ENCODE peak calls at places on chromosome 21, in nine cellular contexts. F, Y, E, H, V, N, S, O and U are unnamed samples.

GRCh38 chr21:29205988-29206387 is 75.5 kb downstream of the MAP3K7CL start:
- DNase-seq in S (peak), V (no peak), Y (no peak), F (no peak), H (no peak), N (no peak), O (no peak), E (no peak), U (no peak)

GRCh38 chr21:37210017-37210593 is 57.0 kb downstream of the VPS26C start:
- DNase-seq in S (no peak), E (no peak), F (no peak), H (no peak), V (no peak), N (no peak), Y (no peak), O (no peak), U (peak)

GRCh38 chr21:26845066-26845749 is at the start of gene ADAMTS1:
- DNase-seq in H (peak), V (peak), N (no peak), Y (peak), F (no peak), O (no peak), E (peak), S (peak), U (no peak)

GRCh38 chr21:31162827-31163226 is 124.6 kb upstream of the KRTAP19-8 start:
- DNase-seq in Y (no peak), S (no peak), O (no peak), V (no peak), E (peak), N (no peak), F (no peak), H (no peak), U (no peak)

GRCh38 chr21:40416572-40416971 is 430.4 kb downstream of the DSCAM start:
- DNase-seq in V (no peak), N (no peak), E (no peak), H (no peak), S (no peak), F (no peak), O (no peak), Y (no peak), U (no peak)

GRCh38 chr21:37357691-37358090 is 8.9 kb upstream of the DYRK1A start:
- DNase-seq in Y (no peak), O (no peak), H (no peak), N (no peak), S (no peak), V (no peak), F (no peak), E (no peak), U (no peak)

GRCh38 chr21:37130971-37131370 is 57.9 kb downstream of the TTC3 start:
- DNase-seq in O (no peak), E (peak), V (peak), N (no peak), S (no peak), F (no peak), H (no peak), Y (no peak), U (no peak)

GRCh38 chr21:34707876-34708325 is 39.1 kb downstream of the CLIC6 start:
- DNase-seq in E (no peak), N (no peak), V (no peak), Y (no peak), S (no peak), F (no peak), O (peak), H (no peak), U (peak)

GRCh38 chr21:37257967-37258877 is 8.9 kb downstream of the VPS26C start:
- DNase-seq in O (peak), V (peak), E (peak), S (peak), H (peak), Y (peak), N (peak), F (peak), U (peak)

GRCh38 chr21:34355570-34355969 is 8.2 kb upstream of the KCNE2 start:
- DNase-seq in Y (no peak), N (no peak), F (no peak), H (no peak), S (no peak), V (no peak), O (no peak), E (no peak), U (no peak)

GRCh38 chr21:33402011-33402979 is 918 bp upstream of the IFNGR2 start:
- DNase-seq in Y (peak), O (peak), S (no peak), E (peak), N (no peak), H (peak), F (no peak), V (peak), U (peak)

GRCh38 chr21:34642211-34643075 is 26.4 kb upstream of the CLIC6 start:
- DNase-seq in O (peak), V (no peak), S (no peak), E (peak), H (no peak), F (no peak), N (no peak), Y (no peak), U (peak)

GRCh38 chr21:18810136-18810535 is 406.6 kb upstream of the TMPRSS15 start:
- DNase-seq in O (no peak), V (peak), F (no peak), Y (no peak), S (no peak), N (no peak), E (peak), H (no peak), U (no peak)

GRCh38 chr21:15063081-15063820 is 1.5 kb downstream of the NRIP1 start:
- DNase-seq in N (no peak), Y (peak), S (no peak), V (peak), F (no peak), H (no peak), O (no peak), E (peak), U (no peak)

GRCh38 chr21:28392436-28392835 is 600.2 kb downstream of the LTN1 start:
- DNase-seq in H (no peak), O (no peak), E (no peak), S (no peak), F (no peak), N (no peak), Y (no peak), V (no peak), U (no peak)

GRCh38 chr21:32991299-32991850 is 34.4 kb upstream of the OLIG2 start:
- DNase-seq in O (no peak), Y (no peak), N (no peak), H (no peak), E (no peak), S (no peak), V (no peak), F (no peak), U (no peak)

GRCh38 chr21:43360441-43361126 is 66.3 kb downstream of the SIK1 start:
- DNase-seq in O (no peak), H (no peak), F (no peak), E (no peak), Y (no peak), N (no peak), S (no peak), V (no peak), U (no peak)

GRCh38 chr21:43361493-43362296 is 65.2 kb downstream of the SIK1 start:
- DNase-seq in O (peak), Y (no peak), N (peak), S (no peak), F (peak), V (no peak), E (no peak), H (no peak), U (peak)

GRCh38 chr21:43362928-43363314 is 64.0 kb downstream of the SIK1 start:
- DNase-seq in H (no peak), Y (no peak), E (no peak), S (no peak), O (no peak), N (no peak), V (no peak), F (no peak), U (no peak)

GRCh38 chr21:43362306-43362927 is 64.5 kb downstream of the SIK1 start:
- DNase-seq in H (no peak), F (peak), V (peak), Y (peak), E (peak), O (peak), S (no peak), N (peak), U (peak)

DNA sequence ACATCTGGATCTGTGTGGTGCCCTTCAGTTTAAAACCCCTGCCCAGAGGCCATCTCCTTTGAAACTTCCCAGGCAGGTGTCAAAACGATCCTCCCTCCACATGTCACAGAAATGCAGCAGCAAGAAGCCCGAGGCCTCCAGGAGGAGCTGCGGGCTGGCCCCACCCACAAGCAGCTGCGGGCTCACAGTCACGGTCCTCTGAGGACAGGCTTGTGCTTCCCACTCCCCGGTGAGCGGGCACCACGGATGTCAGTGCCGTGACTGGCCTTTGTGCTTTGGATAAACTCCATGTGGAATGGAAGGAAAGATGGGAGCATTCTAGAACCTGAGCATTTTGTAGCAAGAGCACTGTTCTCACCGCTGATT is 65.8 kb downstream of the SIK1 start:
- DNase-seq in H (no peak), O (peak), F (no peak), S (no peak), V (peak), N (no peak), E (no peak), Y (no peak), U (peak)
- H3K4me3 ChIP-seq in H (no peak), O (peak), F (no peak), S (no peak), V (no peak), N (no peak), E (no peak), Y (no peak), U (peak)

GRCh38 chr21:44509539-44509938 is 30.5 kb downstream of the KRTAP10-1 start:
- DNase-seq in N (no peak), S (peak), V (no peak), H (peak), O (peak), E (no peak), Y (peak), F (no peak), U (no peak)

GRCh38 chr21:44510109-44510507 is 29.9 kb downstream of the KRTAP10-1 start:
- DNase-seq in F (no peak), Y (no peak), H (no peak), S (no peak), E (no peak), O (no peak), V (no peak), N (no peak), U (no peak)

GRCh38 chr21:44511938-44512275 is 28.1 kb downstream of the KRTAP10-1 start:
- DNase-seq in Y (no peak), H (peak), S (no peak), F (no peak), E (no peak), O (no peak), V (no peak), N (no peak), U (no peak)

GRCh38 chr21:44511219-44511937 is 28.6 kb downstream of the KRTAP10-1 start:
- DNase-seq in Y (no peak), S (no peak), E (no peak), N (no peak), O (no peak), F (no peak), V (no peak), H (peak), U (no peak)

GRCh38 chr21:44510508-44511218 is 29.3 kb downstream of the KRTAP10-1 start:
- DNase-seq in Y (peak), H (peak), F (peak), S (peak), E (peak), V (peak), N (peak), O (peak), U (peak)
- H3K4me3 ChIP-seq in Y (peak), H (peak), F (peak), S (no peak), E (no peak), V (no peak), N (peak), O (no peak), U (no peak)

DNA sequence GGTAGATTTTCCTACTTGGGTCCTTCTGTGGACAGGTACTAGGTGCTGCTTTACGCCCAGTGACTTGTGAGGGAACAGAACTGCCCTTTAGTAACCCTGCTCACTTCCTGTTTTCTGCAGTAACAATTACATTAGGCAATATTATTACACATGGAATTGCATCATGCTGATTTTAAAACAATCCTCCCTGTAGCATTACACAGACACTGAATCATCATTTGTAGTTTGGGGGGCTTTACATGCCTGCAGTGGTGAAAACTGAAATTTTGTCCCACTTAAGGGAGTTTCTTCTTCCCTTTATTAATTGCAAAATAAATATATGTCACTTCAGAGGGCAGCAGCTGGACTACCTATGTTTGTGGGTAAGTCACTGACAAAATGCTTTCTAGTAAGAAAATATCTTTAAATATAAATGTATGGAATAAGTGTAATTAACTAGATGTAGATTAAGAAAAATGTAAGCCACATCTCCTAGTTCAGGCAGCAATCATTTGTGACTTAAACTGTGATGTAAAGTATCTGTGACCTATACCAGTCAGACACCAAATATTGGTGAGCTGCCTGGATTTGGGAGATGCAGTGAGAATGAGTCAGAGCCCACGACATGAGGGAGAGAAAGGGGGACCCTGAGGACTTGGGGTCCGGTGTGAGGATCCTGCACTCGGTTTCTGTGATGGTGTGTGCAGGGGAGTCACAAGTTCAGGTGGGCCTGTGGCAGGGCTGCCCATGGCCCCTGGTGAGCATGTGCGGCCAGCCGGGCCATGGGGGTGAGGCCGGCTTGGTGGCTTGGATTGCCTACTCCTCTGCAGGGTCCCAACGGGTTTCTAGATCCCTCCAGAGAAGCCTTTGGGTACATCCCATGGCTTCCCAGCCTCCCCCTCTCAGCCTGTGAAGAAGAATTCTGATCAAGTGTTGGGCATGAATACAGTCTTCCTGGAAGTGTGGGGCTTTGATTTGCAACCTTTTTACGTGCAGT is 19.2 kb upstream of the ABCG1 start:
- DNase-seq in O (peak), V (peak), F (no peak), Y (no peak), S (peak), H (no peak), E (peak), N (no peak), U (no peak)
- H3K4me3 ChIP-seq in O (no peak), V (no peak), F (peak), Y (no peak), S (no peak), H (no peak), E (peak), N (no peak), U (no peak)

GRCh38 chr21:45481977-45482898 is 60.0 kb downstream of the SLC19A1 start:
- DNase-seq in Y (no peak), H (no peak), E (no peak), N (no peak), O (no peak), S (no peak), V (no peak), F (no peak), U (no peak)
- H3K4me3 ChIP-seq in Y (no peak), H (no peak), E (no peak), N (peak), O (no peak), S (no peak), V (no peak), F (peak), U (no peak)

DNA sequence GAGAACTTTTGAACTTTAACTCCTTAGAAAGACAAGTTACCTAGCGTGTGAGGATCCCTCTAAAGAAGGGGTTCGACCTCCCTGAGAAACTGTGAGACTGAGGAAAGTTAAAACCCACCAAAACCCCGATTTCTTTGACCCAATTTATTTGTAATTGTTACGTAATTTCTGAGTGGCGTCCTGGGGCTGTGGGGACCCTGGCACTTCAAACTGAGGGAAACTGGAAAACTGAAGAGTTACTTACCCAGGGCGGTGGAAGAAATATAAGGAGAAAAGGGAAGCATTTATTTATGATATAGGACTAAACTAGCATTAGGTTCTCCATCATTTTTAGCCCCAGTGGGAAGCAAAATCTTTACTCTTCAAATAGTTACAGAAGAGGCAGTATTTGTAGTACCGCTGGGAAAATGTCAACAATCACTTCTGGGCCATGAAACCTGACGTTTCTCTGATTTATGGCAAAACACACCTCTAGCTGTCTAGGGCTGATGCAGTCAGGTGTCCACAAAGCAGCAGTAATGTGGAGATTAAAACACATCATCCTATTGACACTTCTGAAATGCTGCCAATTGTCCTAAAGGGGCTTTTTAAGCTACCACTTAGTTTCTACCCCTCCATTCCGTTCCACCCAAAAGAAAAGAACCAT is 430 bp downstream of the S100B start:
- DNase-seq in E (no peak), S (no peak), F (no peak), H (no peak), N (no peak), V (no peak), O (no peak), Y (no peak), U (no peak)
- H3K4me3 ChIP-seq in E (no peak), S (no peak), F (no peak), H (no peak), N (no peak), V (no peak), O (no peak), Y (no peak), U (no peak)

GRCh38 chr21:38661296-38662223 is 144.2 kb upstream of the ETS2 start:
- DNase-seq in Y (peak), F (no peak), O (no peak), H (peak), V (peak), E (peak), N (no peak), S (peak), U (peak)
- H3K4me3 ChIP-seq in Y (peak), F (no peak), O (no peak), H (peak), V (peak), E (peak), N (no peak), S (peak), U (no peak)